ENCODE peak calls at places on chromosome 16, in five cellular contexts. H is HCT116, Z is PC-3, Q is esophagus muscularis mucosa, L is H9. R is an unnamed sample.

GRCh38 chr16:46972429-46972970 is 974 bp downstream of the DNAJA2 start:
- DNase-seq in H (no peak), Z (peak), Q (no peak), L (no peak), R (no peak)

GRCh38 chr16:22299036-22299435 is 1.8 kb downstream of the POLR3E start:
- DNase-seq in H (no peak), Z (no peak), Q (no peak), L (no peak), R (no peak)

GRCh38 chr16:31141489-31142108 is 6.1 kb upstream of the PRSS8 start:
- DNase-seq in H (no peak), Z (no peak), Q (no peak), L (peak), R (no peak)

GRCh38 chr16:19127674-19128131 is 13.9 kb downstream of the ITPRIPL2 start:
- DNase-seq in H (no peak), Z (no peak), Q (no peak), L (no peak), R (no peak)

GRCh38 chr16:72985148-72985882 is 62.6 kb downstream of the ZFHX3 start:
- DNase-seq in H (no peak), Z (no peak), Q (no peak), L (no peak), R (no peak)

GRCh38 chr16:18801197-18801972 is at the start of gene ARL6IP1:
- DNase-seq in H (peak), Z (peak), Q (peak), L (peak), R (peak)

GRCh38 chr16:79639576-79640311 is 39.2 kb upstream of the MAF start:
- DNase-seq in H (no peak), Z (peak), Q (no peak), L (no peak), R (no peak)

GRCh38 chr16:89426736-89427525 is 63.4 kb downstream of the ANKRD11 start:
- DNase-seq in H (no peak), Z (no peak), Q (no peak), L (no peak), R (no peak)

GRCh38 chr16:75095204-75095621 is 21.4 kb downstream of the LDHD start:
- DNase-seq in H (no peak), Z (no peak), Q (no peak), L (no peak), R (no peak)
- TF ChIP-seq CTCF in H (no peak), Z (no peak), Q (no peak), L (peak), R (no peak)

DNA sequence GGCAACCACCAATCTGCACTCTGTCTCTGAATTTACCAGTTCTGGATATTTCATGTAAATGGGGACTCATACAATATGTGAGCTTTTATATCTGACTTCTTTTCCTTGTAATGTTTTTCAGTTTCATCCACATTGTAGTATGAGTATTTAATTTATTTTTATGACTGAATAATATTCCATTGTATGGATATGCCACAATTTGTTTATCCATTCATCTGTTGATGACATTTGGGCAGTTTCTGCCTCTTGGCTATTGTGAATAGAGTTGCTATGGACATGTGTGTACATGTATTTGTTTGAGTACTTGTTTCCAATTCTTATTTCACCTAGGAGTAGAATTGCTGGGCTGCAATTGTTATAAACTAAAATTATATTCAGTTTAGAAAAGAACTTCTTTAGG is 126.9 kb downstream of the MRTFB start:
- DNase-seq in H (no peak), Z (no peak), Q (no peak), L (no peak), R (no peak)
- TF ChIP-seq CTCF in H (no peak), Z (no peak), Q (no peak), L (no peak), R (no peak)

GRCh38 chr16:68995011-68995504 is 110.4 kb upstream of the HAS3 start:
- DNase-seq in H (peak), Z (peak), Q (peak), L (peak), R (no peak)
- TF ChIP-seq CTCF in H (peak), Z (peak), Q (no peak), L (peak), R (peak)

GRCh38 chr16:86128246-86128645 is 229.3 kb downstream of the IRF8 start:
- DNase-seq in H (no peak), Z (no peak), Q (no peak), L (no peak), R (no peak)

GRCh38 chr16:86121611-86122010 is 222.6 kb downstream of the IRF8 start:
- DNase-seq in H (no peak), Z (no peak), Q (no peak), L (no peak), R (no peak)

GRCh38 chr16:86129541-86129940 is 230.6 kb downstream of the IRF8 start:
- DNase-seq in H (no peak), Z (no peak), Q (no peak), L (no peak), R (no peak)

GRCh38 chr16:86122681-86123342 is 223.8 kb downstream of the IRF8 start:
- DNase-seq in H (no peak), Z (no peak), Q (no peak), L (peak), R (no peak)

DNA sequence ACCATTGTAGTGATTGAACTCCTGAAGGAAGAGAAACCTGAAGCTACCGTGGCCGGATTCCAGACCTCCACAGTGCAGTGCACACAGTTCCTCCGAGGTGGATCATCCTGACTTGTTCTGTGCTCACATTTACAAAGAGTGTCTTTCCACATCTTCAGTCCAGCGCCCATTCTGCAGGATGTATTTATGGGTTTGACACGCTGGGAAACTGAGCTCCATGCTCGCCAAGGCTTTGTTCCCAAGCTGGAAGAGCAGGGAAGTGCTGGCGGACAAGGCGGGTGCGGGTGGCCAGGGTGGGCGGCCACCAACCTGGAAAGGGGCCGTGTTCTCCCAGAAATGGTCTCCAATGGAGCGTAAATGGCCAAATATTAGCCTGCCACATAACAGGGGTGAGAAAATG is 227.9 kb downstream of the IRF8 start:
- DNase-seq in H (no peak), Z (no peak), Q (no peak), L (no peak), R (no peak)
- TF ChIP-seq CTCF in H (no peak), Z (no peak), Q (no peak), L (no peak), R (no peak)

GRCh38 chr16:15686287-15686686 is 36.2 kb downstream of the NDE1 start:
- DNase-seq in H (no peak), Z (no peak), Q (no peak), L (no peak), R (no peak)

GRCh38 chr16:15676506-15676905 is 26.5 kb downstream of the NDE1 start:
- DNase-seq in H (no peak), Z (no peak), Q (no peak), L (no peak), R (peak)

GRCh38 chr16:15677447-15677846 is 27.4 kb downstream of the NDE1 start:
- DNase-seq in H (no peak), Z (no peak), Q (no peak), L (no peak), R (no peak)

GRCh38 chr16:15682105-15682570 is 32.1 kb downstream of the NDE1 start:
- DNase-seq in H (peak), Z (peak), Q (no peak), L (peak), R (no peak)
- TF ChIP-seq CTCF in H (peak), Z (peak), Q (peak), L (peak), R (peak)

GRCh38 chr16:8855051-8855786 is 13.6 kb downstream of the CARHSP1 start:
- DNase-seq in H (no peak), Z (no peak), Q (no peak), L (no peak), R (no peak)
- TF ChIP-seq CTCF in H (peak), Z (peak), Q (no peak), L (peak), R (no peak)

DNA sequence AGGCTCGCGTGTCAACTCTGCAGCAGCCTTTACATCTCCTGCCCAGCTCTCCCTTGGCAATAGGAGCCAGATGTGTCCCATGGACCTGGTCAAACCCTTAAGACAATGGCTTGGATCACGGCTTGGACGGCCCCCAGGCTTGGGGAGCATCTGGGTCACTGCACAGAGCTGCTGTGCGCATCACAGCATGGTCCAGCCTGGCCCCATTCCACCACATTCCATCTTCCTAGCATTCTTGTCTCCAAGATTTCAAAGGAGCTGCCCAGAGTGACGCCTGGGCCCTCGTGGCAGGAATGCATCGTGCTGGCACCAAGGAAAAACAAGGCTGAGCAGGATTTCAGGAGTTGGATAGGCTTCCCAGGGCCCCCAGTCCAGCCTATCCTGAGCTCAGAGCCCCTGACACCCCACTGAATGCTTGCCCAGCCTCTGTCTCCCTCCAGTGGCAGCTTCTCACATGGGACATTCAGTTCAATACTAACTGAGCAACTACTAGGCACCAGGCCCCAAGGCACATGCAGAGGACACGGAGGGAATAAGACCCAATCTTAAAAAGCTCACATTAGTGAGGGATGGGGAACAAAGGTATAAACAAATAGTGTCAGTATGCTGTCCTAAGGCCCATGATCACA is 34.3 kb downstream of the TK2 start:
- DNase-seq in H (no peak), Z (peak), Q (no peak), L (peak), R (no peak)
- TF ChIP-seq CTCF in H (peak), Z (peak), Q (peak), L (peak), R (no peak)

DNA sequence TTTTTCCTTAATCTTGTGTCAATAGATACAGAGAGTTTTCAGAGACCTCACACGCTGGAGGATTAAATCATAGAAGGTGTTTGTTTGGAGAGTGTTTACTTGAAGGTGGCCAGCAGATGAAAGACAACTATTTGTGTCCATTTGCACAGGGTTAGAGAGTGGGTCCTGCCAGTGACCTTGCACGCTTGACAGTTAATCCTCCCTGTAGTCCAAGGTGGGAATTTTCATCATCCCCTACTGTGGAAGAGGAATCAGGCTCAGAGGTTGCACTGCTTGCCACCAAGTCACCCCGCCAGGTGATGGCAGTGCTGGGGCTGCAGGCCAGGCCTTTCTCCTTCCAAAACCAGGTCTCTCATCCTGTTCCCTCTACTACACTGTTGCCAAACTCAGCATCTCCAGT is 12.3 kb downstream of the CDH1 start:
- DNase-seq in H (no peak), Z (no peak), Q (no peak), L (peak), R (no peak)
- TF ChIP-seq CTCF in H (peak), Z (peak), Q (no peak), L (peak), R (no peak)